ENCODE peak calls at places on chromosomes 11 and 22, in seven cellular contexts. T, Q, M, I, L, H and A are unnamed samples.

GRCh38 chr11:68411501-68411991 is 49.0 kb upstream of the PPP6R3 start:
- DNase-seq in T (no peak), Q (no peak), M (peak), I (no peak), L (no peak), H (no peak), A (no peak)

GRCh38 chr11:22192289-22192641 is 620 bp upstream of the ANO5 start:
- DNase-seq in T (peak), Q (peak), M (peak), I (no peak), L (peak), H (no peak), A (no peak)

GRCh38 chr22:29050457-29050856 is 11.2 kb downstream of the C22orf31 start:
- DNase-seq in T (no peak), Q (no peak), M (no peak), I (no peak), L (no peak), H (no peak), A (no peak)

GRCh38 chr11:132379540-132379939 is 1009.1 kb downstream of the NTM start:
- DNase-seq in T (no peak), Q (no peak), M (no peak), I (no peak), L (no peak), H (no peak), A (no peak)

GRCh38 chr11:101456812-101457211 is 127.0 kb downstream of the TRPC6 start:
- DNase-seq in T (no peak), Q (no peak), M (no peak), I (peak), L (no peak), H (no peak), A (no peak)

GRCh38 chr22:24698266-24698926 is 76.1 kb downstream of the PIWIL3 start:
- DNase-seq in T (no peak), Q (no peak), M (no peak), I (no peak), L (no peak), H (no peak), A (no peak)

GRCh38 chr11:118715245-118715807 is 35.9 kb upstream of the TREH start:
- DNase-seq in T (no peak), Q (no peak), M (no peak), I (no peak), L (no peak), H (no peak), A (no peak)

GRCh38 chr11:100612766-100613165 is 74.3 kb upstream of the ARHGAP42 start:
- DNase-seq in T (no peak), Q (no peak), M (no peak), I (no peak), L (no peak), H (no peak), A (no peak)

GRCh38 chr11:102807921-102808320 is 10.0 kb upstream of the MMP1 start:
- DNase-seq in T (peak), Q (no peak), M (no peak), I (peak), L (no peak), H (peak), A (no peak)

GRCh38 chr11:72227316-72228228 is 3.0 kb downstream of the INPPL1 start:
- DNase-seq in T (no peak), Q (no peak), M (peak), I (no peak), L (peak), H (no peak), A (no peak)

GRCh38 chr11:8258289-8258688 is 5.4 kb downstream of the LMO1 start:
- DNase-seq in T (no peak), Q (peak), M (no peak), I (no peak), L (peak), H (no peak), A (no peak)

GRCh38 chr11:14248577-14248976 is 110.4 kb downstream of the RRAS2 start:
- DNase-seq in T (no peak), Q (no peak), M (no peak), I (no peak), L (no peak), H (no peak), A (no peak)

GRCh38 chr22:37887610-37888378 is 18.3 kb upstream of the MICALL1 start:
- DNase-seq in T (no peak), Q (peak), M (no peak), I (peak), L (peak), H (no peak), A (no peak)

GRCh38 chr11:17556999-17557398 is 9.9 kb downstream of the OTOG start:
- DNase-seq in T (no peak), Q (peak), M (no peak), I (no peak), L (no peak), H (no peak), A (no peak)

GRCh38 chr11:9266132-9266736 is 1.1 kb upstream of the DENND5A start:
- DNase-seq in T (no peak), Q (no peak), M (no peak), I (no peak), L (no peak), H (no peak), A (no peak)

GRCh38 chr11:124946735-124947141 is 7.3 kb upstream of the CCDC15 start:
- DNase-seq in T (no peak), Q (no peak), M (no peak), I (no peak), L (no peak), H (no peak), A (no peak)

GRCh38 chr11:61927501-61927900 is 10.1 kb upstream of the RAB3IL1 start:
- DNase-seq in T (no peak), Q (no peak), M (no peak), I (no peak), L (no peak), H (no peak), A (no peak)

GRCh38 chr11:117419915-117420485 is 92.3 kb downstream of the CEP164 start:
- DNase-seq in T (no peak), Q (peak), M (no peak), I (no peak), L (no peak), H (no peak), A (no peak)

GRCh38 chr11:119204066-119204465 is 2.1 kb upstream of the CBL start:
- DNase-seq in T (no peak), Q (no peak), M (no peak), I (no peak), L (no peak), H (no peak), A (no peak)

GRCh38 chr11:7964873-7965272 is 374 bp downstream of the NLRP10 start:
- DNase-seq in T (no peak), Q (no peak), M (no peak), I (no peak), L (no peak), H (no peak), A (no peak)

GRCh38 chr11:128457874-128458273 is 129.5 kb downstream of the ETS1 start:
- DNase-seq in T (no peak), Q (no peak), M (no peak), I (no peak), L (no peak), H (no peak), A (no peak)

GRCh38 chr11:62689421-62690183 is at the start of gene LRRN4CL:
- DNase-seq in T (no peak), Q (peak), M (no peak), I (no peak), L (peak), H (no peak), A (no peak)

GRCh38 chr11:11163256-11163655 is 189.8 kb downstream of the CSNK2A3 start:
- DNase-seq in T (peak), Q (no peak), M (no peak), I (peak), L (no peak), H (no peak), A (no peak)

GRCh38 chr22:46052331-46052771 is 75.4 kb upstream of the WNT7B start:
- DNase-seq in T (no peak), Q (peak), M (no peak), I (no peak), L (peak), H (no peak), A (no peak)

GRCh38 chr11:110121204-110121603 is 28.0 kb downstream of the ZC3H12C start:
- DNase-seq in T (no peak), Q (no peak), M (no peak), I (peak), L (no peak), H (no peak), A (no peak)

GRCh38 chr11:12675951-12676711 is 1.9 kb downstream of the TEAD1 start:
- DNase-seq in T (no peak), Q (no peak), M (peak), I (peak), L (no peak), H (no peak), A (no peak)